ENCODE peak calls at places on chromosomes 1 and 21, in four cellular contexts. P is tibial artery, R is HFFc6, W is adrenal gland. U is an unnamed sample.
A peak's percentile ranks its signal among the peaks of the same experiment; 100 is the strongest.

GRCh38 chr1:26496881-26497280 is 24.6 kb downstream of the HMGN2 start:
- DNase-seq in P (no peak), R (no peak), W (no peak), U (no peak)

GRCh38 chr1:56548566-56548965 is 30.8 kb downstream of the PLPP3 start:
- DNase-seq in P (no peak), R (no peak), W (no peak), U (no peak)

GRCh38 chr1:34792424-34792823 is 375 bp upstream of the GJA4 start:
- DNase-seq in P (no peak), R (no peak), W (no peak), U (no peak)

GRCh38 chr1:231883382-231883781 is 256.8 kb downstream of the DISC1 start:
- DNase-seq in P (no peak), R (no peak), W (no peak), U (no peak)

GRCh38 chr1:15739745-15740144 is 2.6 kb upstream of the TMEM82 start:
- DNase-seq in P (no peak), R (no peak), W (no peak), U (no peak)

GRCh38 chr1:7956218-7957032 is 5.1 kb upstream of the PARK7 start:
- DNase-seq in P (no peak), R (peak; percentile 73), W (no peak), U (no peak)

GRCh38 chr1:21568809-21569385 is 59.7 kb downstream of the ALPL start:
- DNase-seq in P (no peak), R (no peak), W (no peak), U (no peak)

GRCh38 chr1:102434421-102434820 is 437.7 kb upstream of the OLFM3 start:
- DNase-seq in P (no peak), R (peak; percentile 16), W (peak; percentile 50), U (no peak)

GRCh38 chr1:175317795-175318194 is 125.2 kb upstream of the KIAA0040 start:
- DNase-seq in P (peak; percentile 22), R (no peak), W (no peak), U (no peak)

GRCh38 chr1:234175363-234175762 is 197.9 kb upstream of the COA6 start:
- DNase-seq in P (no peak), R (no peak), W (no peak), U (no peak)

GRCh38 chr1:143698016-143698415 is 273.8 kb downstream of the FAM72C start:
- DNase-seq in P (no peak), R (no peak), W (peak; percentile 52), U (no peak)

GRCh38 chr1:2969011-2969869 is 52.0 kb upstream of the ACTRT2 start:
- DNase-seq in P (no peak), R (no peak), W (no peak), U (no peak)

GRCh38 chr1:204419064-204419403 is 7.4 kb upstream of the PPP1R15B start:
- DNase-seq in P (no peak), R (peak; percentile 47), W (peak; percentile 48), U (no peak)

GRCh38 chr1:24600551-24600950 is 42.6 kb upstream of the SRRM1 start:
- DNase-seq in P (no peak), R (no peak), W (no peak), U (no peak)

GRCh38 chr1:9345922-9346321 is 53.2 kb downstream of the SPSB1 start:
- DNase-seq in P (no peak), R (no peak), W (no peak), U (no peak)

GRCh38 chr1:116515702-116516101 is 55.1 kb downstream of the CD58 start:
- DNase-seq in P (no peak), R (no peak), W (no peak), U (no peak)

GRCh38 chr1:6427445-6428390 is 3.1 kb downstream of the ESPN start:
- DNase-seq in P (no peak), R (no peak), W (no peak), U (no peak)

GRCh38 chr1:36199934-36200741 is 24.1 kb upstream of the THRAP3 start:
- DNase-seq in P (no peak), R (peak; percentile 11), W (peak; percentile 79), U (no peak)

GRCh38 chr1:64915381-64916274 is 50.7 kb downstream of the JAK1 start:
- DNase-seq in P (no peak), R (peak; percentile 61), W (no peak), U (no peak)

GRCh38 chr1:52602328-52603300 is at the start of gene GPX7:
- DNase-seq in P (peak; percentile 25), R (peak; percentile 17), W (peak; percentile 74), U (no peak)

GRCh38 chr1:72649211-72649888 is 367.0 kb upstream of the NEGR1 start:
- DNase-seq in P (no peak), R (no peak), W (no peak), U (no peak)

GRCh38 chr1:88237026-88237425 is 447.0 kb upstream of the PKN2 start:
- DNase-seq in P (no peak), R (no peak), W (no peak), U (no peak)

GRCh38 chr1:206703647-206704046 is 18.9 kb downstream of the MAPKAPK2 start:
- DNase-seq in P (no peak), R (no peak), W (peak; percentile 20), U (no peak)

GRCh38 chr1:156387899-156388813 is 19.1 kb downstream of the RHBG start:
- DNase-seq in P (no peak), R (no peak), W (no peak), U (no peak)

GRCh38 chr21:15894596-15894995 is 164.8 kb downstream of the USP25 start:
- DNase-seq in P (no peak), R (no peak), W (no peak), U (no peak)

GRCh38 chr1:227780101-227781044 is 35.1 kb upstream of the PRSS38 start:
- DNase-seq in P (peak; percentile 16), R (no peak), W (peak; percentile 44), U (peak; percentile 76)

GRCh38 chr1:52179073-52179472 is 37.2 kb downstream of the ZFYVE9 start:
- DNase-seq in P (no peak), R (no peak), W (no peak), U (no peak)

GRCh38 chr1:162990665-162991064 is 78.5 kb upstream of the RGS4 start:
- DNase-seq in P (no peak), R (no peak), W (no peak), U (no peak)

GRCh38 chr1:214108097-214108446 is 120.3 kb downstream of the PROX1 start:
- DNase-seq in P (no peak), R (no peak), W (no peak), U (no peak)

GRCh38 chr1:52970149-52970548 is 43.1 kb downstream of the SCP2 start:
- DNase-seq in P (no peak), R (no peak), W (no peak), U (no peak)

GRCh38 chr1:247531937-247532336 is 4.3 kb downstream of the OR2C3 start:
- DNase-seq in P (no peak), R (no peak), W (no peak), U (no peak)

GRCh38 chr1:241310451-241310850 is 46.6 kb downstream of the RGS7 start:
- DNase-seq in P (no peak), R (peak; percentile 30), W (no peak), U (no peak)

GRCh38 chr1:16248603-16249534 is 11.9 kb upstream of the CPLANE2 start:
- DNase-seq in P (peak; percentile 96), R (peak; percentile 53), W (peak; percentile 96), U (no peak)

GRCh38 chr1:14156543-14156942 is 441.9 kb upstream of the KAZN start:
- DNase-seq in P (no peak), R (no peak), W (no peak), U (no peak)

GRCh38 chr1:109197163-109198042 is 16.3 kb upstream of the SARS1 start:
- DNase-seq in P (peak; percentile 28), R (peak; percentile 99), W (peak; percentile 98), U (no peak)

GRCh38 chr1:55235722-55236121 is 20.6 kb upstream of the USP24 start:
- DNase-seq in P (no peak), R (peak; percentile 72), W (no peak), U (no peak)

GRCh38 chr1:158145173-158145719 is 35.4 kb upstream of the CD1D start:
- DNase-seq in P (no peak), R (peak; percentile 93), W (peak; percentile 96), U (no peak)

GRCh38 chr1:83689900-83690868 is 308.7 kb downstream of the TTLL7 start:
- DNase-seq in P (no peak), R (no peak), W (no peak), U (no peak)

GRCh38 chr1:17877316-17877715 is 122.2 kb downstream of the ACTL8 start:
- DNase-seq in P (no peak), R (no peak), W (no peak), U (no peak)

GRCh38 chr1:15308621-15309027 is 61.6 kb downstream of the FHAD1 start:
- DNase-seq in P (no peak), R (no peak), W (no peak), U (no peak)

DNA sequence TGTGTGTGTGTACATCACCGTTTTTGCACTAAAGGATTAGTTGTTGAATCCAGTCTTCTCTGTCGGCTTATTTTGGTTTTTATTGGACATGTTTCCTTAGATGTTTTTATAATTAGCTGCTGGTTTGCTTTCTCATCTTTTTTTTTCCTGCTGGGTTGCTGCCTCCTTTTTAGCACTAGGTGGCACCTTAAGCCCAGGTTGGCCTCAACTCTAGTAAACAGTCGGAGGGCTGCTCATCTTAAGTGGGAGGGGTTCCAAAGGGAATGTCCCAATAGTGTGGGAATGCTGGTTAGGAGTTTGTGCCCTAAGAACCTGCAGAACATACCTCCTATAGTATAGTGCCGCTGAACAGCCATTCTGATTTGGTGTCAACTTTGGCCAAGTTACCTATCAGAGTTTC is 570.1 kb upstream of the CXADR start:
- DNase-seq in P (no peak), R (no peak), W (no peak), U (no peak)
- TF ChIP-seq CTCF in P (no peak), R (peak; percentile 41), W (no peak), U (peak; percentile 45)

GRCh38 chr21:35010450-35010849 is 38.7 kb downstream of the RUNX1 start:
- DNase-seq in P (no peak), R (no peak), W (no peak), U (no peak)
- TF ChIP-seq CTCF in P (no peak), R (no peak), W (no peak), U (no peak)

GRCh38 chr1:161676441-161676840 is 13.5 kb downstream of the FCGR2B start:
- DNase-seq in P (no peak), R (no peak), W (no peak), U (no peak)
- TF ChIP-seq CTCF in P (no peak), R (no peak), W (no peak), U (no peak)

DNA sequence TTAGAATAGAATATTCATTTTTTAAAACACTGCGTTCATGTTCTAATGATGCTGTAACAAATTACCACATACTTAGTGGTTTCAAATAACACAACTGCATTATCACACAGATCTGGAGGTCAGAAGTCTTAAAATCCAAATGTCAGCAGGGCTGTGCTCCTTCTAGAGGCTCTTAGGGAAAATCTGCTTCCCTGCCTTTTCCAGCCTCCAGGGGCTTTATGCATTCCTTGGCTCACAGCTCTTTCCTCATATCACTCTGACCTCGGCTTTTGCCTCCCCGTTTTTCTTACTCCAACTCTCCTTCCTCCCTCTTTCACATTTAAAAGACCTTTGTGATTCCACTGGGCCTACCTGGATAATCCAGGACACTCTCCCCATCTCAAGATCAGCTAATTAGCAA is 18.6 kb upstream of the FMN2 start:
- DNase-seq in P (no peak), R (no peak), W (no peak), U (no peak)
- TF ChIP-seq CTCF in P (no peak), R (no peak), W (no peak), U (no peak)